ENCODE peak calls at places on chromosome 22, in five cellular contexts. V is neural progenitor cell, D is MM.1S, A is HCT116, R is SK-N-SH. G is an unnamed sample.
A peak's percentile ranks its signal among the peaks of the same experiment; 100 is the strongest.

GRCh38 chr22:48507171-48507570 is 1320.5 kb downstream of the BRD1 start:
- DNase-seq in V (no peak), D (no peak), A (no peak), R (no peak), G (no peak)

GRCh38 chr22:37140686-37141323 is 8.9 kb downstream of the IL2RB start:
- DNase-seq in V (no peak), D (no peak), A (no peak), R (no peak), G (no peak)

GRCh38 chr22:38429460-38430128 is 25.4 kb downstream of the KCNJ4 start:
- DNase-seq in V (no peak), D (no peak), A (no peak), R (no peak), G (no peak)

GRCh38 chr22:49014227-49015201 is 813.2 kb downstream of the BRD1 start:
- DNase-seq in V (no peak), D (no peak), A (no peak), R (peak; percentile 11), G (no peak)

GRCh38 chr22:50513175-50513574 is 5.2 kb downstream of the NCAPH2 start:
- DNase-seq in V (no peak), D (no peak), A (no peak), R (no peak), G (no peak)

GRCh38 chr22:36453855-36454378 is 27.5 kb downstream of the TXN2 start:
- DNase-seq in V (no peak), D (no peak), A (no peak), R (no peak), G (no peak)

GRCh38 chr22:41831828-41832552 is 915 bp upstream of the SREBF2 start:
- DNase-seq in V (no peak), D (peak; percentile 9), A (no peak), R (no peak), G (no peak)

GRCh38 chr22:45475876-45476514 is 26.7 kb upstream of the FBLN1 start:
- DNase-seq in V (no peak), D (no peak), A (no peak), R (no peak), G (no peak)

GRCh38 chr22:44192098-44192810 is 11.5 kb downstream of the PARVG start:
- DNase-seq in V (peak; percentile 50), D (peak; percentile 19), A (peak; percentile 60), R (peak; percentile 70), G (peak; percentile 42)

DNA sequence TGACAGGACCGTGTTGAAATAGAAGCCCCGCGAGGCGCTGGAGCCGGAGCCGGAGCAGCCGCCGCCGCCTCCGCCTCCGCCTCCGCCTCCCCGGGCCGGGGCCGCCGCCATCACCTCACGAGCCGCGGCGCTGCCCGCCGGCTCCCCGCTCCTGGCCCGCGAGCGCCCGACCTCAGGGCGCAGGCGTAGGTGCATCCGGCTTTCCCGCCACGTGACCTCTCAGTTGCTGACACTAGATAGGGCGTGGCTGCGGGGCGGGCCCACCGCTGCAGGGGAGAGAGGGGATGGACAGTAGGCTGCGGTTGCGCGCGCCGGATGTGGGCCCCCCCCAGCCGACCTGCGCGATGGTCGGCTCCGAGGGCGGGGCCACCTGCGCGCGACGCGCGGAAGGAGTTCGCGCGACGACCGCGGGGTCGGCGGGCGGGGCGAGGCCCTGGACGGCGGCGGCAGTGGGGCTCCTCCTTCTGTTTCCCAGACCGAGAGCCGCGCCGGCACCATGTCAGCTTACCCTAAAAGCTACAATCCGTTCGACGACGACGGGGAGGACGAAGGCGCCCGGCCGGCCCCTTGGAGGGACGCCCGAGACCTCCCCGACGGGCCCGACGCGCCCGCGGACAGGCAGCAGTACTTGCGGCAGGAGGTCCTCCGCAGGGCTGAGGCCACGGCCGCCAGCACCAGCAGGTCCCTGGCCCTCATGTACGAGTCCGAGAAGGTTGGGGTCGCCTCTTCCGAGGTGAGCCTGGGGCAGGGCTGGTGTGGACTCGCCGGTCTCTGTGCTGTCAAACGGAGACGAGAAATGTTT is at the start of the genes PI4KA and SNAP29:
- DNase-seq in V (peak; percentile 99), D (peak; percentile 99), A (peak; percentile 93), R (peak; percentile 100), G (peak; percentile 94)
- TF ChIP-seq EZH2phosphoT487 in V (no peak), D (no peak), A (no peak), R (no peak), G (no peak)

DNA sequence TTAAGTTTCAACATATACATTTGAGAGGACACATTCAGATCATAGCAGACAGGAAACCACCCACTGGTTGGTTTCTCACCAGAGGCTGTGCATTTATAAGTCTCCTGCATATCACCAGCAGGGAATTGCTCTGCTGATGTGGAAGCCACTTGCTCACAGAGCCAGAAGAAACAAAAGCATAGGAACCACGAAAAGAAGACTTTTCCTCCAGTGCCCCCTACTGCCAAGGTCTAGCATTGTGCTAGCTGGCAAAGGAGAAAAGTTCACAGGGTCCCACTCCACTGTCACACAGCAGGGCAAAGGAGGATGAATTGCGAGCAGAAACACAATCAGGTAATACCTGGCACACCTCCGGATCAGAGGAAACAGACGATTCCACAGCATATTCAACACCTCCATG is 28.9 kb upstream of the ISX start:
- DNase-seq in V (peak; percentile 65), D (peak; percentile 13), A (no peak), R (no peak), G (peak; percentile 15)
- TF ChIP-seq CTCF in V (peak; percentile 60), D (peak; percentile 44), A (peak; percentile 54), R (peak; percentile 33), G (peak; percentile 33)

GRCh38 chr22:27416553-27417427 is 384.8 kb downstream of the MN1 start:
- DNase-seq in V (peak; percentile 49), D (no peak), A (no peak), R (peak; percentile 66), G (peak; percentile 60)
- H3K9ac ChIP-seq in V (no peak overlapping the region), D (no peak overlapping the region), A (no peak overlapping the region), R (no peak overlapping the region), G (no peak overlapping the region)

GRCh38 chr22:19062139-19062789 is 59.9 kb downstream of the DGCR2 start:
- DNase-seq in V (no peak), D (no peak), A (no peak), R (no peak), G (peak; percentile 1)

GRCh38 chr22:19060356-19061009 is 61.7 kb downstream of the DGCR2 start:
- DNase-seq in V (no peak), D (no peak), A (no peak), R (no peak), G (peak; percentile 76)

GRCh38 chr22:19059481-19060278 is 62.5 kb downstream of the DGCR2 start:
- DNase-seq in V (no peak), D (no peak), A (no peak), R (no peak), G (no peak)

GRCh38 chr22:19062909-19063308 is 59.3 kb downstream of the DGCR2 start:
- DNase-seq in V (no peak), D (no peak), A (no peak), R (no peak), G (no peak)

DNA sequence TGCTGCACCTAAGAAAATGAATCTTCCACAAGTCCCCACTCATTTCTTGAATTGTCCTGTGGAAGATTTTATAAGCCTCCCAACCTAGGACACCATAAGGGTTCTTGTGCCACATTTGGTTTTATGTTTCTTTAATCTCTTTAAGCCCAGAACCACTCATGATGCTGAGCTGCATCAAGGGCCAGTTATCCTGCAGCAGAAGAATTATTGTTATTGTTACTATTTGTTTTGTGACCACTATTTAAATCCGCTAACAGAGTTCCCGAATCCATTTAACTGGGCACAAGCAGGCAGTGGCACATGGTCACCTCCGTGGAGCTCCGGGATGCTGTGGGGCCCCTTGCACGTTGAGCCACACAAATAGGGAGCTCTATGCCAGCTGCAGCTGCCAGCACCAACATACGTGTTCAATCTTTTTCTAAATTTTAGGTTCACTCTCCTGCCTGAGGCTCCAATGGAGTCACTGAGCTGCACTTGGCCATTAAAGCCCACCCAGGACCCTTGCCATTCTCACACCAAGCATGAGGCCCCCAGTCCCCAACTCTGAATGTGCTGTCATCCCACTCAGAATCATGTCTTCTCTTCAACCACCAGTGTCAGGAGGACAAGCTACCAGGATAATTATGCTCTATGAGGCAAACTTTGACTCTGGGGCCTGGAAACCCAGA is 60.6 kb downstream of the DGCR2 start:
- DNase-seq in V (no peak), D (no peak), A (no peak), R (no peak), G (no peak)
- TF ChIP-seq EZH2phosphoT487 in V (no peak), D (no peak), A (no peak), R (no peak), G (no peak)

GRCh38 chr22:27666272-27666997 is 135.1 kb downstream of the MN1 start:
- DNase-seq in V (no peak), D (no peak), A (no peak), R (no peak), G (no peak)
- TF ChIP-seq CTCF in V (no peak), D (no peak), A (no peak), R (no peak), G (no peak)

DNA sequence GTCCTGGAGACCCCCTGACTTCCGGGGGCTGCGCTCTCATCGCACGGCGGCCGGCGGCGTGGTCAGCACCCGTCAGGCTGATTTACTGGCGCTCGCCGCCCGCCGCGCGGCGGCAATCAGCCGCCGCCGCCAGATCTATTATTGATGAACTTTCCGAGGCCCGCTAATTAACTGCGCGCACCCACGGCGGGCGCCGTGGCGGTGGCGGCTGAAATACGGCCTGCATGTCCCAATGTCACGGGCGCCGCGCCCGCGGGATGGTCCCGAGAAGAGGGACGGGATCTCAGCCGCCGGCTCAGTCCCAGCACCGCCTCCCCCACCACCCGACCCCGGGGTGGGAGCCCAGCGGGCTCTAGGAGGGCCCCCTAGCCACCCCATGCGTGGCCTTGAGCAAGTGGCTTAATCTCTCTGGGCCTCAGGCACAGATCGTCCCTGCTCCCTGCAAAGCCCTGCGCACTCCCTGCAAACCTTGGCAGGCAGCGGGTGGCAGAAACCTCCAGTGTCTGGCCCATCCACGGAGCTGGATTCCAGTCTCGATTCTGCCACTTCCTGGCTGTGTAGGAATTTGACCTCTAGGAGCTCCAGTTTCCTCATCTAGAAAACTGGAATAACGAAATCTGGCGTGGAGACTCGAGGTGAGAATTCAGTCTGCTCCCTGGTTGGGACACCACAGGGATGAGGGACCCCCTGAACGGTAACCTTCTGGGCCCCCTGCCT is 187.1 kb downstream of the MN1 start:
- DNase-seq in V (no peak), D (no peak), A (no peak), R (peak; percentile 75), G (no peak)
- H3K9ac ChIP-seq in V (no peak overlapping the region), D (no peak overlapping the region), A (no peak overlapping the region), R (no peak overlapping the region), G (no peak overlapping the region)

GRCh38 chr22:31272522-31273446 is 19.5 kb downstream of the PIK3IP1 start:
- DNase-seq in V (peak; percentile 89), D (peak; percentile 59), A (peak; percentile 32), R (peak; percentile 79), G (peak; percentile 66)
- TF ChIP-seq EZH2phosphoT487 in V (no peak), D (no peak), A (no peak), R (no peak), G (no peak)

DNA sequence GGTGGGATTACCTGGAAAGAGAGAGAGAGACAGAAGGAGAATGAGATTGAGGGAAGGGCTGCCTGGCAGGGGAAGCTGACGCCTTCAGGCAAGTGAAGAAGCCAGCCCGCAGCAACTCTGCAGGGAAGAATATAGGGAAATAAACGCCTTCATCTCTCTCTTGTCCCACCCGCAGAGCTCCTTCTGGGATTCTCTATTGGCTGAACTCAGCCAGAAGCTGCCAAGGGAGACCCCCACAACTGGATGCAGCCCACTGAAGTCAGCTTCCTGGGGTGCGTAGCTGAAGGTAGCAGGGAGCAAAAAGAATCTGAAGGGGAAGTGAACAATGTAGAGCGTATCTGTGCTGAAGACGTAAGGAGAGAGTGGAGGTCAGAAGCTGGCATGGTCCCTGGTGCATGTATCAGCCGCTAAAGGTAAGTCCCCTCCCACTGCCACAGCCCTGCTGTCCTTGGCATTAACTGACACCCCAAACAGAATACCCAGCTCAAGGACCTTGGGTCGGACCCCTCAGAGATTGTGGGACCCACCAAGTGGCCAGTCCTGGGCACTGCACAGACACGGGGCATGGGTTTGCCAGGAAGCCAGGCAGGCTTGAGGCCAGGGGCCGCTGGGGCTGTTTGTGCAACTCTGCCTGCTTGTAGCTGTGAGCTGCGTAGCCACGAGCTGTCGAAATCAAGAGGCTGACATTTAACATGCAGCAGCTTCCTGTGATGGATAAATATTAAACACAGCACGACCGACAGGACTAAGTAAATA is 469.9 kb downstream of the MN1 start:
- DNase-seq in V (peak; percentile 72), D (no peak), A (no peak), R (peak; percentile 81), G (peak; percentile 4)
- TF ChIP-seq CTCF in V (peak; percentile 53), D (peak; percentile 4), A (peak; percentile 34), R (peak; percentile 49), G (peak; percentile 30)